ENCODE peak calls at places on chromosomes 16 and 17, in ten cellular contexts. U is fibroblast of lung; X is CD4-positive, alpha-beta T cell; G is endothelial cell; Z is tibial nerve; O is heart left ventricle; Q is foreskin keratinocyte; P is fibroblast of mammary gland; D is heart right ventricle; T is body of pancreas. N is an unnamed sample.
A peak's percentile ranks its signal among the peaks of the same experiment; 100 is the strongest.

GRCh38 chr16:66295761-66296546 is 70.5 kb upstream of the CDH5 start:
- DNase-seq in U (no peak), X (no peak), G (no peak), Z (no peak), O (no peak), Q (no peak), P (no peak), D (no peak), T (no peak), N (no peak)

GRCh38 chr17:55482591-55483389 is 28.5 kb downstream of the SMIM36 start:
- DNase-seq in U (no peak), X (no peak), G (no peak), Z (no peak), O (no peak), Q (no peak), P (no peak), D (no peak), T (no peak), N (no peak)

GRCh38 chr16:28974007-28974436 is 556 bp upstream of the SPNS1 start:
- DNase-seq in U (peak; percentile 52), X (no peak), G (peak; percentile 76), Z (no peak), O (peak; percentile 41), Q (peak; percentile 53), P (peak; percentile 76), D (peak; percentile 51), T (peak; percentile 43), N (no peak)

GRCh38 chr16:1497014-1497598 is 3.9 kb downstream of the TELO2 start:
- DNase-seq in U (no peak), X (no peak), G (no peak), Z (no peak), O (no peak), Q (no peak), P (no peak), D (no peak), T (no peak), N (no peak)

GRCh38 chr16:71927383-71927782 is 32.1 kb downstream of the IST1 start:
- DNase-seq in U (peak; percentile 91), X (no peak), G (no peak), Z (no peak), O (peak; percentile 72), Q (peak; percentile 89), P (peak; percentile 90), D (peak; percentile 25), T (peak; percentile 54), N (no peak)

GRCh38 chr16:28064150-28064549 is 636 bp upstream of the GSG1L start:
- DNase-seq in U (no peak), X (no peak), G (no peak), Z (no peak), O (no peak), Q (no peak), P (no peak), D (no peak), T (no peak), N (no peak)

GRCh38 chr16:70437582-70438324 is 1.1 kb downstream of the ST3GAL2 start:
- DNase-seq in U (peak; percentile 73), X (no peak), G (no peak), Z (no peak), O (peak; percentile 37), Q (peak; percentile 14), P (peak; percentile 70), D (no peak), T (no peak), N (no peak)

GRCh38 chr17:81207610-81208581 is 14.9 kb downstream of the CEP131 start:
- DNase-seq in U (no peak), X (no peak), G (no peak), Z (no peak), O (no peak), Q (no peak), P (no peak), D (no peak), T (no peak), N (no peak)

DNA sequence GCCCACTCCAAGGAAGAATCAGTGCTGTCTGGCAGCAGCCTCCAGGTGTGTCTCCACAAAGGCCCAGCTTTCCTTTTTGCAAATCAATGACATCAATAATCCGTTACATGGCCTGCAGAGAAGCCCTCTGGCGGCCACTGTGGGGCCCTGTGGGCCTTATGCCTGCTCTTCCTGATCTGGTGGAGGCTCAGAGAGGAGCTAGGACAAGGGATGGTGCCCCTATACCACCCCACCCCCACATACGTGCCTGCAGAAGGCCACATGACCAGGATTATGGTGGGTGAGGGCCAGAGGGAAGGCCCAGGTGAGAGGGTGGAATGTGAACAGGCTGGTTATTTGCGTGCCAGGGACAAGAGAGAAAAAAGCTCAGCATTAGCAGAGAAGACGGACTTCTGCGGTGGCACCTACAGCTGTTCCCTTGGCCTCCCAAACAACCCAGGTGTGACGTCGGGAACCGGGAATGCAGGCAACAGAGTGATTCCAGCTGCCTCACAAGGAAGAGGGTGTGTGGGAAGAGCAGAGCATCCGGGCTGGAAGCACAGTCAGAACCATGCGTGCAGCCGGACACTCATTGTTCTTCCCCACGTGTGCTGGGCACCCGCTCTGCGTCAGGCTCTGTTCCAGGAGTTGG is 22.5 kb downstream of the EIF4A3 start:
- DNase-seq in U (peak; percentile 62), X (no peak), G (peak; percentile 62), Z (no peak), O (no peak), Q (peak; percentile 67), P (peak; percentile 84), D (no peak), T (peak; percentile 58), N (no peak)
- TF ChIP-seq CTCF in U (peak; percentile 52), X (no peak), G (no peak), Z (no peak), O (no peak), Q (peak; percentile 57), P (peak; percentile 25), D (no peak), T (peak; percentile 51), N (no peak)

GRCh38 chr17:67379251-67379630 is 2.2 kb downstream of the PITPNC1 start:
- DNase-seq in U (no peak), X (no peak), G (no peak), Z (no peak), O (no peak), Q (no peak), P (no peak), D (no peak), T (no peak), N (no peak)

GRCh38 chr17:67378444-67379250 is 1.6 kb downstream of the PITPNC1 start:
- DNase-seq in U (peak; percentile 74), X (peak; percentile 82), G (peak; percentile 92), Z (peak; percentile 50), O (peak; percentile 71), Q (peak; percentile 54), P (peak; percentile 84), D (peak; percentile 79), T (peak; percentile 83), N (peak; percentile 84)

GRCh38 chr17:67376892-67377726 is at the start of gene PITPNC1:
- DNase-seq in U (peak; percentile 88), X (peak; percentile 88), G (peak; percentile 83), Z (peak; percentile 64), O (peak; percentile 89), Q (peak; percentile 71), P (peak; percentile 83), D (peak; percentile 87), T (peak; percentile 90), N (peak; percentile 86)

GRCh38 chr17:67376509-67376891 is 581 bp upstream of the PITPNC1 start:
- DNase-seq in U (peak; percentile 63), X (no peak), G (no peak), Z (no peak), O (no peak), Q (peak; percentile 19), P (peak; percentile 76), D (no peak), T (peak; percentile 42), N (no peak)

DNA sequence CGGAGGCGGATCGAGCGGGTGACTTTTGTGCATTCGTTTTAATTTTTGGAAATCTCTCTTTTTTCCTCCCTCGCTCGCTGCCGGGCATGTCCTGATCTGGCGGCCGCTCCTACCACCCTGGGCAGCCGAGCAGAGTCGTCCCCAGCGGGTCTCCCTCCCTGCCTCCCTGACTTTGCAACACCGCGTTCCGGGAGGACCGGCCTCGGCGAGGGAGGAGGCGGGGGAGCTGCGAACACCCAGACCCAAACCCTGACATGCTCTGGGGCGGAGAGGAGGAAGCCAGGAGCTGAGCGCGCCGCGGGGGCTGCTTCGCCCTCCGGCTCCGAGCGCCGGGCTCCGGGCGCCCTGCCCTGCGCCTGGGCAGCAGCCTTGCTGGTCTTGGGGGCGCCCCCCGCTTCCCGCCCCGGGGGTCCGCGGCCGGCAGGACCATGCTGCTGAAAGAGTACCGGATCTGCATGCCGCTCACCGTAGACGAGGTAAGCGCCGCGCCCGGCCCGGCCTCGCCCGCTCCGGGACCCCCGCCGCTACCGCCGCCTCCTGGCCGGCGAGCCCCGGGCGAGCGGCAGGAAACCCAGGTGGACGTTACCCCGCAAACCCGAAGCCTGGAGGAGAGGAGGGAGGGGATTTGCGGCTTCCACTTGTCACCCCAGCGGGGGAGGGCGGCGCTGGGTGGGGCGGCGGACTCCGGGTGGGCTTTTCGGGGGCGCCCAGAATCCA is 804 bp downstream of the PITPNC1 start:
- DNase-seq in U (peak; percentile 51), X (peak; percentile 61), G (peak; percentile 60), Z (no peak), O (peak; percentile 47), Q (peak; percentile 27), P (no peak), D (peak; percentile 61), T (peak; percentile 67), N (peak; percentile 55)
- TF ChIP-seq CTCF in U (peak; percentile 26), X (peak; percentile 19), G (no peak), Z (peak; percentile 33), O (no peak), Q (peak; percentile 51), P (no peak), D (peak; percentile 24), T (peak; percentile 39), N (no peak)

GRCh38 chr17:79176792-79177601 is 102.4 kb downstream of the ENGASE start:
- DNase-seq in U (no peak), X (no peak), G (no peak), Z (no peak), O (no peak), Q (no peak), P (no peak), D (no peak), T (peak; percentile 49), N (no peak)
- TF ChIP-seq CTCF in U (no peak), X (no peak), G (no peak), Z (no peak), O (no peak), Q (no peak), P (no peak), D (no peak), T (no peak), N (no peak)

DNA sequence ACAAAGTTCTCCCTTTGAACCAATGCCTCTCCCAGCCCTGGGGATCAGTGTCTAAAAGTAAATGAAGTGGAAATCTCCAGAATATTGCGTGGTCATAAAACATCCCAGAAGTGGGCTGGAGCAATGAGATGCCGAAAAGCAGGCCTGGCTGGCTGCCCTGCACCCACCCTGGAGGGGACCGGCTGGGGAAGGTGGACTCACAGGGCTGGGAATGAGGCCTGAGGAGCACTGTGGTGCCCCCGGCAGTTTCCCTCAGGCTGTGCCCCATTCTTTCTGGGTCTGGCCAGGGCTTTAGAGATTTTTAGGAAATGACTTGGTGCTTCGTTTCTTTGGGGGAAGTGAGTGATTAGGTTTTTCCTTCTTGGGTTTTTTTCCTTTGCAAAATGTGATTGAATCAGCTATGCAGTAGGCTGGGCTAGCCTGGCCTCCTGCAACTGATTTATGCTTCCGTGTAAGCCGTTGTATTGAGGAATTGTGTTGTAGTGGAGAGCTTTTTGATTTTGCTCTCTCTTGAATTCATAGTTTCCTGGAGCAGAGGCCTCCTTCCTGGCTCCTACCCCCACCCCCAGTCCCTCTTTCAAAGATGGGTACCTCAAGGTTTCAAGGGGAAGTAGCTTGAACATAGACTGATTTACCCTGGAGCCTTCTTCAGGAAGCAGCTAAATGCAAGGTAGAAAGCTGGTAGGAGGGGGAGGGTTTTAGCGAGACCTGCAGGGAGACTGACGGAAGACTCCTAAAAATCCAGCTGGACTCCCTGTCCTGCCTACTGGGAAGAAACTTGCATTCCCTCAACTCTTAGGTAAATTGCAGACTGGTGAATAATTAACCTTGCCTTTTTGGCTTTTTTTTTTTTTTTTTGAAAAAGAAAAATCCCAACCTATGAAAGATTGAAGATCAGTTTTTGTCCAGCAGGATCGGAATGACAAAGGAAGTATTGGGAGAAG is 170.3 kb downstream of the RAB11FIP4 start:
- DNase-seq in U (peak; percentile 78), X (no peak), G (no peak), Z (no peak), O (no peak), Q (no peak), P (peak; percentile 56), D (no peak), T (no peak), N (no peak)
- TF ChIP-seq CTCF in U (no peak), X (no peak), G (no peak), Z (no peak), O (no peak), Q (no peak), P (no peak), D (no peak), T (no peak), N (no peak)